ENCODE peak calls at places on chromosomes 12 and 14, in six cellular contexts. T is hippocampal formation; Z is ELF-1; K is stimulated activated CD8-positive, alpha-beta memory T cell treated with anti-CD3 and anti-CD28 coated beads, Interleukin-7, amount 100 ng/mL, for 4 hours; J is iris pigment epithelial cell; D is activated T-cell treated with anti-CD3 and anti-CD28 coated beads, Interleukin-2, amount 50 U/mL, for 72 hours. V is an unnamed sample.

GRCh38 chr12:75943730-75944096 is 87.9 kb downstream of the PHLDA1 start:
- DNase-seq in T (no peak), Z (no peak), K (no peak), J (peak), D (no peak), V (no peak)

GRCh38 chr14:96270565-96271420 is 14.8 kb downstream of the BDKRB1 start:
- DNase-seq in T (no peak), Z (no peak), K (no peak), J (no peak), D (no peak), V (no peak)

GRCh38 chr12:107497231-107497630 is 188.4 kb upstream of the PWP1 start:
- DNase-seq in T (no peak), Z (no peak), K (no peak), J (no peak), D (no peak), V (no peak)

GRCh38 chr14:99231850-99232401 is 40.1 kb downstream of the BCL11B start:
- DNase-seq in T (no peak), Z (peak), K (no peak), J (no peak), D (peak), V (no peak)

GRCh38 chr12:50778663-50779590 is 15.0 kb downstream of the ATF1 start:
- DNase-seq in T (no peak), Z (no peak), K (no peak), J (no peak), D (no peak), V (no peak)

GRCh38 chr14:104323551-104324175 is 185.3 kb downstream of the KIF26A start:
- DNase-seq in T (no peak), Z (no peak), K (no peak), J (no peak), D (no peak), V (no peak)

GRCh38 chr12:53365245-53365904 is 14.6 kb upstream of the SP1 start:
- DNase-seq in T (no peak), Z (no peak), K (no peak), J (peak), D (no peak), V (no peak)

GRCh38 chr14:28761438-28762289 is 4.9 kb upstream of the FOXG1 start:
- DNase-seq in T (no peak), Z (no peak), K (no peak), J (no peak), D (no peak), V (no peak)

GRCh38 chr14:45610303-45610702 is 357.3 kb upstream of the MIS18BP1 start:
- DNase-seq in T (no peak), Z (no peak), K (no peak), J (peak), D (no peak), V (no peak)

GRCh38 chr14:68790656-68791077 is 2.2 kb downstream of the ZFP36L1 start:
- DNase-seq in T (no peak), Z (no peak), K (no peak), J (no peak), D (peak), V (no peak)

GRCh38 chr12:23753627-23754358 is 195.7 kb downstream of the SOX5 start:
- DNase-seq in T (no peak), Z (peak), K (no peak), J (no peak), D (no peak), V (no peak)